ENCODE peak calls at places on chromosomes 7 and 10, in six cellular contexts. I is bronchial epithelial cell, D is astrocyte of the cerebellum, C is IMR-90, Y is A549, Q is astrocyte of the spinal cord. W is an unnamed sample.

GRCh38 chr7:107998660-107999480 is 4.1 kb downstream of the LAMB1 start:
- DNase-seq in D (no peak), Q (peak; percentile 40), I (peak; percentile 56), Y (no peak), C (no peak), W (no peak)

GRCh38 chr10:70169661-70170364 is 501 bp downstream of the SAR1A start:
- DNase-seq in C (no peak), Q (no peak), I (no peak), D (no peak), Y (no peak), W (no peak)

GRCh38 chr10:31484407-31485135 is 165.6 kb downstream of the ZEB1 start:
- DNase-seq in C (peak; percentile 52), D (no peak), I (no peak), Q (no peak), Y (no peak), W (no peak)

GRCh38 chr10:113704637-113705343 is 25.1 kb downstream of the CASP7 start:
- DNase-seq in Q (peak; percentile 59), D (peak; percentile 48), I (peak; percentile 55), Y (peak; percentile 49), C (peak; percentile 60), W (no peak)

GRCh38 chr7:85175217-85175616 is 11.6 kb downstream of the SEMA3D start:
- DNase-seq in C (peak; percentile 11), Q (peak; percentile 29), I (no peak), D (peak; percentile 29), Y (no peak), W (no peak)

GRCh38 chr7:55309040-55309991 is 55.8 kb upstream of the LANCL2 start:
- DNase-seq in I (no peak), Q (no peak), C (no peak), Y (no peak), D (no peak), W (peak; percentile 0)

GRCh38 chr7:21675255-21675654 is 132.4 kb downstream of the DNAH11 start:
- DNase-seq in C (no peak), D (no peak), Q (no peak), I (no peak), Y (no peak), W (no peak)

GRCh38 chr10:92913973-92914372 is 65.7 kb downstream of the EXOC6 start:
- DNase-seq in Q (no peak), Y (no peak), I (no peak), D (no peak), C (no peak), W (no peak)

GRCh38 chr7:107711301-107711700 is 32.6 kb upstream of the CBLL1 start:
- DNase-seq in Y (no peak), D (no peak), I (peak; percentile 4), C (peak; percentile 85), Q (peak; percentile 37), W (no peak)

GRCh38 chr7:158394936-158395335 is 192.7 kb downstream of the PTPRN2 start:
- DNase-seq in I (no peak), Q (no peak), C (no peak), D (no peak), Y (peak; percentile 39), W (peak; percentile 14)

GRCh38 chr10:24269476-24269875 is 60.5 kb downstream of the KIAA1217 start:
- DNase-seq in C (no peak), D (no peak), Y (no peak), I (no peak), Q (no peak), W (no peak)

GRCh38 chr10:15824498-15824897 is 35.8 kb downstream of the MINDY3 start:
- DNase-seq in C (peak; percentile 44), Q (peak; percentile 37), D (peak; percentile 9), Y (peak; percentile 9), I (peak; percentile 52), W (no peak)

GRCh38 chr7:111485981-111486380 is 76.3 kb downstream of the IMMP2L start:
- DNase-seq in Q (peak; percentile 3), Y (no peak), D (no peak), I (no peak), C (no peak), W (no peak)

GRCh38 chr7:131546126-131546525 is 10.3 kb downstream of the PODXL start:
- DNase-seq in Q (no peak), D (no peak), Y (peak; percentile 14), I (no peak), C (no peak), W (no peak)

GRCh38 chr7:150950496-150951180 is 27.5 kb downstream of the KCNH2 start:
- DNase-seq in D (no peak), Y (no peak), C (no peak), Q (no peak), I (no peak), W (peak; percentile 16)

GRCh38 chr10:65602182-65602865 is 1323.5 kb upstream of the LRRTM3 start:
- DNase-seq in Y (no peak), Q (no peak), I (peak; percentile 59), D (no peak), C (no peak), W (no peak)

GRCh38 chr7:36487756-36488336 is 98.2 kb downstream of the ANLN start:
- DNase-seq in C (peak; percentile 68), Q (peak; percentile 70), I (peak; percentile 70), D (peak; percentile 60), Y (peak; percentile 71), W (no peak)

GRCh38 chr10:100876575-100877158 is 36.1 kb upstream of the SLF2 start:
- DNase-seq in I (no peak), Q (no peak), D (no peak), Y (no peak), C (no peak), W (no peak)

GRCh38 chr7:141649137-141649864 is 52.7 kb downstream of the DENND11 start:
- DNase-seq in Q (no peak), C (no peak), D (no peak), Y (no peak), I (no peak), W (no peak)

GRCh38 chr10:113621799-113622198 is 42.0 kb downstream of the NRAP start:
- DNase-seq in Y (no peak), D (no peak), C (no peak), I (no peak), Q (no peak), W (no peak)

GRCh38 chr7:1580422-1581030 is 10.7 kb upstream of the PSMG3 start:
- DNase-seq in C (no peak), Y (no peak), I (no peak), D (no peak), Q (no peak), W (no peak)

GRCh38 chr7:129298268-129298893 is 73.6 kb downstream of the AHCYL2 start:
- DNase-seq in C (peak; percentile 51), Y (peak; percentile 49), I (peak; percentile 44), Q (peak; percentile 45), D (peak; percentile 35), W (peak; percentile 21)

GRCh38 chr7:45105588-45106188 is 5.8 kb downstream of the TBRG4 start:
- DNase-seq in Y (no peak), Q (no peak), D (no peak), I (no peak), C (no peak), W (no peak)

GRCh38 chr10:73413108-73413527 is 740 bp downstream of the ANXA7 start:
- DNase-seq in Q (peak; percentile 50), D (no peak), C (no peak), I (peak; percentile 47), Y (peak; percentile 80), W (peak; percentile 29)

GRCh38 chr7:129688503-129689222 is 77.1 kb downstream of the NRF1 start:
- DNase-seq in I (no peak), C (no peak), Y (no peak), Q (no peak), D (no peak), W (no peak)

GRCh38 chr10:50576245-50576815 is 47.4 kb downstream of the SGMS1 start:
- DNase-seq in D (no peak), I (no peak), Q (no peak), Y (no peak), C (peak; percentile 49), W (no peak)

GRCh38 chr7:99008921-99009530 is 130.7 kb downstream of the TRRAP start:
- DNase-seq in Y (no peak), D (no peak), C (no peak), Q (no peak), I (no peak), W (peak; percentile 36)

GRCh38 chr7:102426268-102427031 is 6.9 kb upstream of the ORAI2 start:
- DNase-seq in D (no peak), I (no peak), Y (no peak), C (no peak), Q (no peak), W (peak; percentile 82)
- H3K4me3 ChIP-seq in D (no peak overlapping the region), I (no peak overlapping the region), Y (no peak overlapping the region), C (no peak overlapping the region), Q (no peak overlapping the region), W (peak overlapping the region; percentile 62)

DNA sequence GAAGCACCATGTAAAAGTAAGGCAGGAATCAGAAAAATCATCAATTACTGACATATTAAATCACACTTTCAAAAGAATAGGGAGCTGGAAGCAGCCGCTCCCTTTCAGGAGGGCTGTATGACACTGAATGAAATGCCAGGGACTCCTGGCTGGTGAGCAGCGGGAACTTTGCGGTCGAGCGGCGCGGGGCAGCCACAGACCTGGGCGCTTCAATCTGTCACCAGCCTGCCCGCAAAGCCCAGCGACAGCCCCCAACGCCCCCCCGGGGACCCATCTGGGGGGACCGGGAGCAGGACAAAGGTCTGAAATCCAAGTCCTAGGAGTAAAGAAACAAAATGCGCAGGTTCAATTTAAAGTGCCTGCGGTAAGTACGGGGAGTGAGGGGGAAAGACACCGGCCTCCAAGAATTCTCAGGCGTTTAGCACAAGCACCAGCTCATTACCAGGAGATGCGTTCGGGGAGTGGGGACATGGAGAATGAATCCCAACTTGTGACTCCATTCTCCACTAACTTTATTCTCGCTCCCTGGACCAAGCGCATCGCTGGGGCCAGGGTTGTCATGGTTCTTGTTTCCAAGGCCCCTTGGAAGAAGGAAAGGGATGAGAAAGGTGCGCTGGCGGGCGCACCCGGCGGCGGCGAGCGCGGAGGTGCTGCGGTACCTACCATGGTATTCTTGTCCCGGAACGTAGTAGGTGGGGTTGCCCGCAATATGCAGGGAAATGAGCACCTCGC is 824 bp downstream of the RELN start:
- DNase-seq in I (no peak), D (no peak), Y (peak; percentile 2), Q (peak; percentile 19), C (no peak), W (no peak)
- H3K4me3 ChIP-seq in I (no peak overlapping the region), D (peak overlapping the region; percentile 40), Y (peak overlapping the region; percentile 44), Q (peak overlapping the region; percentile 28), C (peak overlapping the region; percentile 78), W (no peak overlapping the region)

GRCh38 chr10:48729222-48729621 is 44.5 kb downstream of the WDFY4 start:
- DNase-seq in C (no peak), Y (no peak), Q (no peak), D (no peak), I (no peak), W (no peak)
- H3K4me3 ChIP-seq in C (no peak overlapping the region), Y (no peak overlapping the region), Q (no peak overlapping the region), D (no peak overlapping the region), I (no peak overlapping the region), W (no peak overlapping the region)

GRCh38 chr10:88831709-88832108 is 19.9 kb downstream of the ANKRD22 start:
- DNase-seq in C (no peak), Y (no peak), D (no peak), Q (no peak), I (peak; percentile 25), W (peak; percentile 74)

GRCh38 chr10:88830643-88831277 is 20.9 kb downstream of the ANKRD22 start:
- DNase-seq in D (no peak), C (no peak), Y (no peak), I (no peak), Q (no peak), W (no peak)

GRCh38 chr10:88828310-88828709 is 23.3 kb downstream of the ANKRD22 start:
- DNase-seq in D (no peak), I (peak; percentile 28), C (peak; percentile 38), Y (no peak), Q (no peak), W (no peak)

GRCh38 chr10:88827718-88828117 is 23.9 kb downstream of the ANKRD22 start:
- DNase-seq in Y (no peak), I (no peak), D (no peak), Q (no peak), C (no peak), W (no peak)

GRCh38 chr10:88826390-88826789 is 23.9 kb downstream of the LIPM start:
- DNase-seq in C (no peak), D (no peak), I (no peak), Q (no peak), Y (no peak), W (no peak)
- H3K4me3 ChIP-seq in C (no peak overlapping the region), D (no peak overlapping the region), I (no peak overlapping the region), Q (no peak overlapping the region), Y (no peak overlapping the region), W (peak overlapping the region; percentile 14)